ENCODE peak calls at places on chromosomes 7 and 10, in seven cellular contexts. J is activated naive CD8-positive, alpha-beta T cell treated with anti-CD3 and anti-CD28 coated beads, Interleukin-2, amount 50 U/mL, for 16 hours; G is WTC11; F is GM10248; M is hepatocyte; Y is stimulated activated CD8-positive, alpha-beta memory T cell treated with anti-CD3 and anti-CD28 coated beads, Interleukin-15, amount 100 ng/mL, for 24 hours; R is fibroblast of the aortic adventitia. L is an unnamed sample.

GRCh38 chr10:132653721-132654120 is 116.1 kb downstream of the INPP5A start:
- DNase-seq in J (no peak), G (no peak), F (no peak), M (no peak), Y (no peak), R (no peak), L (no peak)

GRCh38 chr7:152133804-152134203 is 108.3 kb downstream of the GALNT11 start:
- DNase-seq in J (no peak), G (no peak), F (no peak), M (no peak), Y (no peak), R (no peak), L (no peak)

GRCh38 chr10:28754930-28755718 is 77.8 kb downstream of the BAMBI start:
- DNase-seq in J (no peak), G (no peak), F (no peak), M (peak), Y (no peak), R (peak), L (no peak)

GRCh38 chr7:29471444-29472138 is 92.0 kb upstream of the PRR15 start:
- DNase-seq in J (no peak), G (no peak), F (no peak), M (peak), Y (no peak), R (no peak), L (no peak)

GRCh38 chr10:60235001-60235400 is 154.7 kb downstream of the ANK3 start:
- DNase-seq in J (no peak), G (no peak), F (no peak), M (no peak), Y (no peak), R (peak), L (no peak)

GRCh38 chr7:5424689-5425506 is 1.3 kb upstream of the TNRC18 start:
- DNase-seq in J (no peak), G (no peak), F (no peak), M (peak), Y (no peak), R (peak), L (no peak)

GRCh38 chr7:32410545-32410944 is 79.6 kb downstream of the LSM5 start:
- DNase-seq in J (no peak), G (no peak), F (no peak), M (no peak), Y (no peak), R (no peak), L (no peak)

GRCh38 chr10:76012928-76013327 is 581.5 kb downstream of the LRMDA start:
- DNase-seq in J (no peak), G (no peak), F (no peak), M (no peak), Y (no peak), R (no peak), L (no peak)

GRCh38 chr7:133513608-133514007 is 260.7 kb downstream of the EXOC4 start:
- DNase-seq in J (no peak), G (no peak), F (no peak), M (no peak), Y (no peak), R (peak), L (no peak)

GRCh38 chr7:115085421-115085820 is 163.5 kb downstream of the MDFIC start:
- DNase-seq in J (no peak), G (no peak), F (no peak), M (no peak), Y (no peak), R (no peak), L (no peak)

GRCh38 chr7:63899691-63900393 is 98.8 kb upstream of the ZNF722 start:
- DNase-seq in J (peak), G (no peak), F (no peak), M (no peak), Y (peak), R (no peak), L (no peak)